ENCODE peak calls at places on chromosomes 16 and 17, in six cellular contexts. One of them, this sample, is unnamed.

GRCh38 chr16:80045944-80046660 is 445.6 kb upstream of the MAF start:
- DNase-seq in heart left ventricle: no peak
- DNase-seq in stomach: no peak
- DNase-seq in heart right ventricle: no peak
- DNase-seq in transverse colon: no peak
- DNase-seq in MM.1S: no peak
- DNase-seq in this sample: no peak

GRCh38 chr17:57295526-57296023 is 39.3 kb downstream of the MSI2 start:
- DNase-seq in heart left ventricle: no peak
- DNase-seq in stomach: no peak
- DNase-seq in heart right ventricle: no peak
- DNase-seq in transverse colon: no peak
- DNase-seq in MM.1S: no peak
- DNase-seq in this sample: no peak

GRCh38 chr17:4900231-4901107 is 1.1 kb downstream of the C17orf107 start:
- DNase-seq in heart left ventricle: no peak
- DNase-seq in stomach: peak; percentile 51
- DNase-seq in heart right ventricle: no peak
- DNase-seq in transverse colon: peak; percentile 56
- DNase-seq in MM.1S: no peak
- DNase-seq in this sample: peak; percentile 75

GRCh38 chr16:57000271-57001025 is 11.1 kb downstream of the NLRC5 start:
- DNase-seq in heart left ventricle: peak; percentile 81
- DNase-seq in stomach: peak; percentile 43
- DNase-seq in heart right ventricle: peak; percentile 86
- DNase-seq in transverse colon: peak; percentile 36
- DNase-seq in MM.1S: no peak
- DNase-seq in this sample: no peak

GRCh38 chr16:47492428-47493357 is 31.6 kb downstream of the PHKB start:
- DNase-seq in heart left ventricle: peak; percentile 90
- DNase-seq in stomach: peak; percentile 47
- DNase-seq in heart right ventricle: peak; percentile 93
- DNase-seq in transverse colon: peak; percentile 57
- DNase-seq in MM.1S: no peak
- DNase-seq in this sample: peak; percentile 71

GRCh38 chr17:67779098-67779672 is 46.1 kb upstream of the BPTF start:
- DNase-seq in heart left ventricle: peak; percentile 52
- DNase-seq in stomach: peak; percentile 44
- DNase-seq in heart right ventricle: peak; percentile 53
- DNase-seq in transverse colon: peak; percentile 27
- DNase-seq in MM.1S: peak; percentile 16
- DNase-seq in this sample: peak; percentile 69

GRCh38 chr17:28097901-28098300 is 55.4 kb downstream of the NLK start:
- DNase-seq in heart left ventricle: no peak
- DNase-seq in stomach: no peak
- DNase-seq in heart right ventricle: no peak
- DNase-seq in transverse colon: no peak
- DNase-seq in MM.1S: no peak
- DNase-seq in this sample: no peak

GRCh38 chr16:10520869-10521578 is 59.4 kb downstream of the EMP2 start:
- DNase-seq in heart left ventricle: no peak
- DNase-seq in stomach: no peak
- DNase-seq in heart right ventricle: no peak
- DNase-seq in transverse colon: no peak
- DNase-seq in MM.1S: no peak
- DNase-seq in this sample: no peak

GRCh38 chr17:39920218-39921210 is 2.1 kb upstream of the GSDMB start:
- DNase-seq in heart left ventricle: no peak
- DNase-seq in stomach: no peak
- DNase-seq in heart right ventricle: no peak
- DNase-seq in transverse colon: no peak
- DNase-seq in MM.1S: no peak
- DNase-seq in this sample: no peak

GRCh38 chr17:76277300-76278267 is 12.4 kb downstream of the UBALD2 start:
- DNase-seq in heart left ventricle: no peak
- DNase-seq in stomach: no peak
- DNase-seq in heart right ventricle: no peak
- DNase-seq in transverse colon: no peak
- DNase-seq in MM.1S: no peak
- DNase-seq in this sample: no peak

GRCh38 chr17:76274559-76274956 is 9.4 kb downstream of the UBALD2 start:
- DNase-seq in heart left ventricle: no peak
- DNase-seq in stomach: no peak
- DNase-seq in heart right ventricle: no peak
- DNase-seq in transverse colon: no peak
- DNase-seq in MM.1S: no peak
- DNase-seq in this sample: no peak

GRCh38 chr17:76275382-76276068 is 10.4 kb downstream of the UBALD2 start:
- DNase-seq in heart left ventricle: no peak
- DNase-seq in stomach: no peak
- DNase-seq in heart right ventricle: no peak
- DNase-seq in transverse colon: no peak
- DNase-seq in MM.1S: no peak
- DNase-seq in this sample: no peak

GRCh38 chr17:76276461-76277299 is 11.5 kb downstream of the UBALD2 start:
- DNase-seq in heart left ventricle: no peak
- DNase-seq in stomach: no peak
- DNase-seq in heart right ventricle: no peak
- DNase-seq in transverse colon: no peak
- DNase-seq in MM.1S: no peak
- DNase-seq in this sample: no peak

DNA sequence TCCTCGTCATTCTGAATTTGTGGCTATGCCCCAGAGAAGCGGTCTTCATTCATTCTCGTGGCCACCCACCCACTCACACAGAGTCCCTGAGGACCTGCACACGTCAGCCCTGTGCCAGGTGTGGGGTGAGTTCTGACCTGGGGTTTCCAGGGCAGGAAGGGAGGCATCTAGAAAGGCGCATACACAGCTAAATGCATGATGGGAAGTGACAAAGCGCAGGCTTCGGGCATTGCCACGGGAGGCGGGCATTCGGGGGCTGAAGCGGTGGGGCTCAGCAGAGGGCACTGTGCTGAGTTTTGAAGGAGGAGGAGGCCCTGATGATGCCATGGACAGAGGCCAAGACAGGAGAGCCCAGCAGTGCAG is 10.9 kb downstream of the UBALD2 start:
- DNase-seq in heart left ventricle: no peak
- DNase-seq in stomach: no peak
- DNase-seq in heart right ventricle: no peak
- DNase-seq in transverse colon: no peak
- DNase-seq in MM.1S: no peak
- DNase-seq in this sample: no peak
- H3K4me3 ChIP-seq in heart left ventricle: no peak overlapping the region
- H3K4me3 ChIP-seq in stomach: no peak overlapping the region
- H3K4me3 ChIP-seq in heart right ventricle: no peak overlapping the region
- H3K4me3 ChIP-seq in transverse colon: no peak overlapping the region
- H3K4me3 ChIP-seq in MM.1S: no peak overlapping the region
- H3K4me3 ChIP-seq in this sample: no peak overlapping the region

DNA sequence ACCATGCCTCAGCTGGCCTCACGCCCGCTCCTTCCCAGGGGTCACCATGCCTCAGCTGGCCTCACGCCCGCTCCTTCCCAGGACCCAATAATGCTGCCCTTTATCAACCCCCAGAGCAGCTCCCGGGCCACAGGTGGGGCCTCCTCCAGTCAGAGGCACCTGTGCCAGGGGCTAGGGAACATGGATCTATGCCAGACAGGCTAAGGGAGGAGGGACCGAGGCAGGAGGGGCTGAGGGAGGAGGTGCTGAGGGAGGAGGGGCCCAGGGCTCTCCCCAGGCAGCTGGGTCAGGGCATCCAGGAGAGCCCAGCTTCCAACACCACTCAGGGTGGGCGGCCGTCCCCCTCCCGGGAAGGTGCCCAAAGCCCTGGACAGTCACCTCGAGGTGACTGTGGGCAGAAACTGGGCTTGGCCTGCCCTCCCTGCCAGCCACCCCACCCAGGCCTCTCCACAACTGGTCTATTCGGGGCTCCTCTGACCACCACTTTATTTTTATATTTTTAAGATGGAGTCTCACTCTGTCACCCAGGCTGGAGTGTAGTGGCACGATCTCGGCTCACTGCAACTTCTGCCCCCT is 19.4 kb downstream of the UTS2R start:
- DNase-seq in heart left ventricle: no peak
- DNase-seq in stomach: no peak
- DNase-seq in heart right ventricle: no peak
- DNase-seq in transverse colon: no peak
- DNase-seq in MM.1S: no peak
- DNase-seq in this sample: no peak
- H3K27me3 ChIP-seq in heart left ventricle: no peaks in the 10 kb centered on the region
- H3K27me3 ChIP-seq in stomach: peaks cover 17% of the 10 kb centered on the region
- H3K27me3 ChIP-seq in heart right ventricle: no peaks in the 10 kb centered on the region
- H3K27me3 ChIP-seq in transverse colon: peaks cover 24% of the 10 kb centered on the region
- H3K27me3 ChIP-seq in MM.1S: no peaks in the 10 kb centered on the region
- H3K27me3 ChIP-seq in this sample: peaks cover 14% of the 10 kb centered on the region

GRCh38 chr17:82450357-82451106 is at the start of gene CYBC1:
- DNase-seq in heart left ventricle: peak; percentile 94
- DNase-seq in stomach: peak; percentile 96
- DNase-seq in heart right ventricle: peak; percentile 92
- DNase-seq in transverse colon: peak; percentile 96
- DNase-seq in MM.1S: peak; percentile 95
- DNase-seq in this sample: peak; percentile 96

GRCh38 chr17:82446649-82447048 is 3.9 kb downstream of the CYBC1 start:
- DNase-seq in heart left ventricle: no peak
- DNase-seq in stomach: no peak
- DNase-seq in heart right ventricle: no peak
- DNase-seq in transverse colon: no peak
- DNase-seq in MM.1S: no peak
- DNase-seq in this sample: no peak

GRCh38 chr17:82452162-82452561 is 1.6 kb upstream of the CYBC1 start:
- DNase-seq in heart left ventricle: no peak
- DNase-seq in stomach: no peak
- DNase-seq in heart right ventricle: no peak
- DNase-seq in transverse colon: no peak
- DNase-seq in MM.1S: no peak
- DNase-seq in this sample: no peak

GRCh38 chr17:82449883-82450356 is 632 bp downstream of the CYBC1 start:
- DNase-seq in heart left ventricle: no peak
- DNase-seq in stomach: no peak
- DNase-seq in heart right ventricle: no peak
- DNase-seq in transverse colon: no peak
- DNase-seq in MM.1S: no peak
- DNase-seq in this sample: no peak

GRCh38 chr17:82449136-82449882 is 1.2 kb downstream of the CYBC1 start:
- DNase-seq in heart left ventricle: peak; percentile 71
- DNase-seq in stomach: peak; percentile 54
- DNase-seq in heart right ventricle: peak; percentile 54
- DNase-seq in transverse colon: peak; percentile 76
- DNase-seq in MM.1S: peak; percentile 85
- DNase-seq in this sample: peak; percentile 67
- TF ChIP-seq CTCF in heart left ventricle: no peak
- TF ChIP-seq CTCF in stomach: no peak
- TF ChIP-seq CTCF in heart right ventricle: no peak
- TF ChIP-seq CTCF in transverse colon: no peak
- TF ChIP-seq CTCF in MM.1S: peak; percentile 20
- TF ChIP-seq CTCF in this sample: no peak

GRCh38 chr17:15264542-15264941 is 584 bp downstream of the PMP22 start:
- DNase-seq in heart left ventricle: peak; percentile 54
- DNase-seq in stomach: peak; percentile 88
- DNase-seq in heart right ventricle: peak; percentile 36
- DNase-seq in transverse colon: peak; percentile 83
- DNase-seq in MM.1S: no peak
- DNase-seq in this sample: peak; percentile 79

GRCh38 chr17:15263206-15263579 is 1.9 kb downstream of the PMP22 start:
- DNase-seq in heart left ventricle: peak; percentile 90
- DNase-seq in stomach: peak; percentile 54
- DNase-seq in heart right ventricle: peak; percentile 91
- DNase-seq in transverse colon: peak; percentile 77
- DNase-seq in MM.1S: no peak
- DNase-seq in this sample: peak; percentile 78

GRCh38 chr17:15262291-15263205 is 2.6 kb downstream of the PMP22 start:
- DNase-seq in heart left ventricle: peak; percentile 90
- DNase-seq in stomach: peak; percentile 63
- DNase-seq in heart right ventricle: peak; percentile 90
- DNase-seq in transverse colon: peak; percentile 85
- DNase-seq in MM.1S: no peak
- DNase-seq in this sample: peak; percentile 87

GRCh38 chr17:15265131-15265530 is at the start of gene PMP22:
- DNase-seq in heart left ventricle: peak; percentile 64
- DNase-seq in stomach: no peak
- DNase-seq in heart right ventricle: peak; percentile 70
- DNase-seq in transverse colon: peak; percentile 24
- DNase-seq in MM.1S: no peak
- DNase-seq in this sample: no peak

DNA sequence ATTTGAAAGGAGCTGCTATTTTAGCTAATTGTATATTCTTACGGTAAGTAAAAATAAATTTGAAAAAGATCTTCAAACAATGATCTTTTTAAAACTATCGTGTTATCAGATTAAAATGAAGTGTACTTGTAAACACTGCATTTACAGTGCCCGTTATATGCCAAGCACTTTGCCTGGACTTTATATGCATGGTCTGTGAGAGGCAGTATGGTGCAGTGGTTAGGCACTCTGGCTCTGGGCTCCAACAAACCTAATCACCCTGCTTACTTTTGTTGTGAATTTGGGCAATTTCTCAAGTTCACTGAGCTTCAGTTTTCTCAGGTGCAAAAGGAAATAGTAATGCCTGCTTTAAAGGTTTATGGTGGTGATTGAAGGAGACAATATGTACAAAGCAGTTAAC is 1.4 kb downstream of the PMP22 start:
- DNase-seq in heart left ventricle: no peak
- DNase-seq in stomach: no peak
- DNase-seq in heart right ventricle: no peak
- DNase-seq in transverse colon: no peak
- DNase-seq in MM.1S: no peak
- DNase-seq in this sample: no peak
- H3K4me3 ChIP-seq in heart left ventricle: peak overlapping the region; percentile 91
- H3K4me3 ChIP-seq in stomach: peak overlapping the region; percentile 61
- H3K4me3 ChIP-seq in heart right ventricle: peak overlapping the region; percentile 76
- H3K4me3 ChIP-seq in transverse colon: no peak overlapping the region
- H3K4me3 ChIP-seq in MM.1S: no peak overlapping the region
- H3K4me3 ChIP-seq in this sample: peak overlapping the region; percentile 62

DNA sequence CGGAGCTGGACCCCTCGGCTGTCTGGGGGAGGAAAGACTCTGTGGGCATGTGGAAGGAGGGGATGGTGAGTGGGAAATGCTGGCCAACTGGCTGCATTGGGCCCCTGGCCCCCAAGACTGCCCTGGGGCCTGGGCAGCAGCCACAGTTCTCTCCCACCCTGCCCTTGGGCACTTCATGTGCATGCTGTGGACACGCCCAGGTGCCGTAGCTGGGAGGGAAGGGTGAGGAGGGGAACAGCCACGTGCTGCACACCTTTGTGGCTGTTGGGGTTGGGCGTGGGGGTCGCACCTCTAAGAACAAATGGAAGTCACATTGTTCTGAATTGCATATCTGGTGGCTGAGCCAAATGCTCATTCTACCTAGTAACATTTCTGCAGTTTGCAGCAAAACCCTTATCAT is 11.9 kb upstream of the ZNHIT3 start:
- DNase-seq in heart left ventricle: no peak
- DNase-seq in stomach: no peak
- DNase-seq in heart right ventricle: no peak
- DNase-seq in transverse colon: no peak
- DNase-seq in MM.1S: no peak
- DNase-seq in this sample: no peak
- H3K27me3 ChIP-seq in heart left ventricle: peaks cover 19% of the 10 kb centered on the region
- H3K27me3 ChIP-seq in stomach: no peaks in the 10 kb centered on the region
- H3K27me3 ChIP-seq in heart right ventricle: no peaks in the 10 kb centered on the region
- H3K27me3 ChIP-seq in transverse colon: peaks cover 14% of the 10 kb centered on the region
- H3K27me3 ChIP-seq in MM.1S: peaks cover 79% of the 10 kb centered on the region
- H3K27me3 ChIP-seq in this sample: peaks cover 16% of the 10 kb centered on the region

This sample was measured in upper lobe of right lung.